ENCODE peak calls at places on chromosomes 11 and 22, in ten cellular contexts. X is fibroblast of lung, Y is heart right ventricle, I is choroid plexus epithelial cell, F is esophagus squamous epithelium, Z is glutamatergic neuron, H is heart left ventricle, U is RWPE1, A is brain microvascular endothelial cell, E is left lung. N is an unnamed sample.

GRCh38 chr11:17972987-17973386 is 39.9 kb downstream of the SERGEF start:
- DNase-seq in A (peak; percentile 59), Z (peak; percentile 73), I (peak; percentile 88), F (no peak), E (no peak), U (peak; percentile 86), H (peak; percentile 58), X (peak; percentile 94), Y (peak; percentile 23), N (peak; percentile 87)

GRCh38 chr11:77207618-77208313 is 79.7 kb downstream of the MYO7A start:
- DNase-seq in E (no peak), Z (no peak), H (no peak), A (no peak), F (no peak), Y (no peak), X (no peak), I (peak; percentile 18), U (no peak), N (no peak)

GRCh38 chr22:30185129-30185528 is 61.4 kb downstream of the LIF start:
- DNase-seq in U (no peak), E (no peak), Y (no peak), I (no peak), Z (no peak), X (no peak), A (no peak), F (no peak), H (no peak), N (no peak)

GRCh38 chr11:2107521-2107920 is 31.7 kb downstream of the IGF2 start:
- DNase-seq in Y (no peak), I (no peak), X (no peak), F (no peak), Z (no peak), H (no peak), A (no peak), E (no peak), U (no peak), N (no peak)

GRCh38 chr11:102267602-102268001 is 49.7 kb upstream of the BIRC3 start:
- DNase-seq in Z (no peak), U (peak; percentile 75), F (no peak), A (peak; percentile 39), E (no peak), X (peak; percentile 68), I (peak; percentile 66), H (no peak), Y (no peak), N (no peak)

GRCh38 chr11:14980854-14981253 is 8.7 kb upstream of the CALCA start:
- DNase-seq in Z (no peak), U (no peak), H (no peak), F (no peak), I (peak; percentile 10), A (peak; percentile 34), Y (no peak), E (no peak), X (peak; percentile 46), N (no peak)

GRCh38 chr11:46492540-46492939 is 101.0 kb upstream of the CHRM4 start:
- DNase-seq in Y (no peak), X (peak; percentile 42), H (no peak), U (no peak), F (no peak), Z (no peak), A (no peak), I (no peak), E (no peak), N (no peak)

GRCh38 chr11:62922653-62923371 is 1.6 kb upstream of the CHRM1 start:
- DNase-seq in A (no peak), E (no peak), Y (no peak), Z (peak; percentile 67), F (no peak), U (no peak), X (no peak), H (no peak), I (no peak), N (no peak)

GRCh38 chr11:92159931-92160330 is 64.7 kb upstream of the FAT3 start:
- DNase-seq in U (no peak), E (no peak), H (no peak), F (no peak), A (no peak), Y (no peak), X (no peak), I (no peak), Z (no peak), N (no peak)

GRCh38 chr22:36329217-36330078 is 58.3 kb downstream of the MYH9 start:
- DNase-seq in Z (peak; percentile 40), X (peak; percentile 94), I (peak; percentile 89), U (peak; percentile 80), E (no peak), Y (no peak), H (peak; percentile 70), F (no peak), A (peak; percentile 92), N (peak; percentile 79)

GRCh38 chr11:2768471-2769408 is 68.9 kb upstream of the KCNQ1OT1 start:
- DNase-seq in I (peak; percentile 49), E (no peak), U (peak; percentile 86), X (peak; percentile 76), A (peak; percentile 83), F (no peak), Z (peak; percentile 5), Y (no peak), H (no peak), N (no peak)

GRCh38 chr11:110463153-110463552 is 33.4 kb downstream of the FDX1 start:
- DNase-seq in X (peak; percentile 69), H (no peak), I (peak; percentile 85), Y (peak; percentile 38), A (peak; percentile 53), E (peak; percentile 79), Z (peak; percentile 82), F (no peak), U (no peak), N (peak; percentile 22)

GRCh38 chr11:8834379-8834778 is 76.6 kb upstream of the AKIP1 start:
- DNase-seq in Z (no peak), A (no peak), U (no peak), F (no peak), I (no peak), Y (no peak), X (no peak), H (no peak), E (no peak), N (no peak)

GRCh38 chr11:130670200-130670599 is 221.8 kb downstream of the ADAMTS15 start:
- DNase-seq in H (no peak), X (no peak), E (no peak), U (no peak), Z (no peak), A (no peak), Y (no peak), F (no peak), I (no peak), N (no peak)

GRCh38 chr22:23784215-23784732 is 2.5 kb upstream of the SMARCB1 start:
- DNase-seq in Z (no peak), Y (no peak), E (no peak), U (no peak), F (no peak), X (no peak), I (peak; percentile 38), A (peak; percentile 60), H (no peak), N (no peak)

GRCh38 chr11:66235141-66235540 is 33.3 kb upstream of the RAB1B start:
- DNase-seq in Z (no peak), E (no peak), I (no peak), H (no peak), A (no peak), U (no peak), F (no peak), Y (no peak), X (no peak), N (no peak)
- TF ChIP-seq CTCF in Z (no peak), E (no peak), I (no peak), H (no peak), A (no peak), U (no peak), F (no peak), Y (no peak), X (no peak), N (no peak)

GRCh38 chr11:119370486-119371046 is 10.9 kb downstream of the USP2 start:
- DNase-seq in I (no peak), H (peak; percentile 77), A (no peak), Z (no peak), Y (peak; percentile 74), X (no peak), F (no peak), E (no peak), U (no peak), N (no peak)

GRCh38 chr11:119372260-119373058 is 9.0 kb downstream of the USP2 start:
- DNase-seq in E (no peak), U (no peak), Y (no peak), H (no peak), I (no peak), X (no peak), Z (no peak), F (no peak), A (no peak), N (no peak)

GRCh38 chr11:119373059-119373875 is 8.2 kb downstream of the USP2 start:
- DNase-seq in F (no peak), H (no peak), Y (no peak), U (no peak), E (no peak), Z (no peak), X (no peak), A (no peak), I (no peak), N (no peak)

GRCh38 chr11:119371067-119371601 is 10.4 kb downstream of the USP2 start:
- DNase-seq in I (no peak), X (no peak), U (no peak), H (no peak), Y (no peak), A (no peak), E (no peak), Z (no peak), F (no peak), N (no peak)

DNA sequence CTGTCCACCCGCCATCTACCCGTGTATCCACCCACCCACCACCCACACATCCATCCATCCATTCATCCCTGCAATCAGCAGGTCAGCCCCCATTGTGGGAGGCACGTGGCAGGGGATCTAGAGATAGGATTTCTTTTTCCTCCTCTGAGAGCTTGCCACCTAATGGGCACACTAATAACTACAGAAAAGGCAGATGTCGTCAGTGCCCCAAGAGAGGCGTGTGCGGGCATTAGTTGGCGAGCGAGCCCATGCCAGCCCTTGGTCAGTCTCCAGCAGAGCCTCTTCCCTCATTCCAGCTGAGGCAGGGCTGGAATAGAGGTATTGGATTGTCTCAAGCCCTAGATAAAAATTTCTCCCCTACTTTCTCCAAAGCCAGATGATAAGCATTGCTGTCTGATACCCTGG is 9.7 kb downstream of the USP2 start:
- DNase-seq in I (no peak), E (no peak), Z (no peak), F (no peak), A (no peak), U (no peak), H (no peak), Y (no peak), X (no peak), N (no peak)
- TF ChIP-seq CTCF in I (peak; percentile 26), E (no peak), Z (no peak), F (peak; percentile 50), A (peak; percentile 39), U (peak; percentile 71), H (peak; percentile 31), Y (peak; percentile 34), X (no peak), N (no peak)

GRCh38 chr11:30314625-30315024 is 8.3 kb upstream of the ARL14EP start:
- DNase-seq in Z (no peak), U (no peak), H (no peak), A (no peak), E (no peak), I (peak; percentile 56), X (peak; percentile 22), F (no peak), Y (no peak), N (no peak)
- TF ChIP-seq CTCF in Z (peak; percentile 64), U (peak; percentile 48), H (peak; percentile 52), A (peak; percentile 65), E (no peak), I (peak; percentile 66), X (peak; percentile 57), F (no peak), Y (peak; percentile 45), N (peak; percentile 44)

GRCh38 chr11:12529793-12530192 is 144.4 kb upstream of the TEAD1 start:
- DNase-seq in I (peak; percentile 56), E (no peak), U (no peak), A (no peak), X (peak; percentile 72), Z (no peak), H (no peak), F (no peak), Y (no peak), N (no peak)
- TF ChIP-seq CTCF in I (no peak), E (no peak), U (no peak), A (no peak), X (no peak), Z (no peak), H (no peak), F (no peak), Y (no peak), N (no peak)

N was measured in AG09319.